ENCODE peak calls at places on chromosomes 12 and 14, in ten cellular contexts. X is HepG2, R is HCT116, M is stomach, V is upper lobe of left lung, E is endothelial cell of umbilical vein, T is HL-60, W is suprapubic skin, B is breast epithelium, C is SK-N-SH. L is an unnamed sample.

GRCh38 chr12:70964867-70965469 is 44.4 kb upstream of the PTPRR start:
- DNase-seq in R (no peak), E (no peak), X (no peak), M (no peak), C (no peak), V (no peak), T (no peak), W (no peak), B (no peak), L (no peak)

GRCh38 chr12:54301428-54302045 is 722 bp upstream of the NFE2 start:
- DNase-seq in V (no peak), R (no peak), E (no peak), X (peak; percentile 86), M (no peak), T (no peak), C (no peak), B (no peak), W (peak; percentile 16), L (no peak)

GRCh38 chr12:27472604-27473003 is 26.1 kb downstream of the SMCO2 start:
- DNase-seq in E (no peak), X (no peak), M (no peak), R (no peak), V (no peak), W (no peak), T (no peak), C (no peak), B (no peak), L (no peak)

GRCh38 chr12:113846883-113847282 is 119.2 kb downstream of the RBM19 start:
- DNase-seq in W (no peak), V (no peak), R (no peak), M (no peak), E (no peak), T (peak; percentile 93), X (no peak), B (no peak), C (no peak), L (no peak)

GRCh38 chr12:31234955-31235867 is 90.7 kb downstream of the SINHCAF start:
- DNase-seq in E (peak; percentile 36), T (no peak), W (no peak), B (no peak), R (peak; percentile 18), C (peak; percentile 68), M (peak; percentile 56), X (peak; percentile 7), V (peak; percentile 72), L (no peak)

GRCh38 chr14:22509036-22509709 is 79.9 kb downstream of the DAD1 start:
- DNase-seq in C (peak; percentile 25), T (no peak), W (no peak), V (no peak), M (no peak), B (no peak), R (no peak), X (no peak), E (no peak), L (no peak)

GRCh38 chr14:60287452-60287851 is 38.4 kb downstream of the PPM1A start:
- DNase-seq in V (no peak), W (no peak), B (no peak), E (no peak), R (no peak), M (no peak), T (no peak), X (no peak), C (no peak), L (no peak)

GRCh38 chr12:77842430-77842829 is 11.7 kb downstream of the NAV3 start:
- DNase-seq in C (no peak), X (peak; percentile 68), V (no peak), R (no peak), M (no peak), B (no peak), E (no peak), W (no peak), T (no peak), L (no peak)

GRCh38 chr12:106108187-106108816 is 30.5 kb downstream of the NUAK1 start:
- DNase-seq in R (no peak), C (no peak), V (no peak), T (no peak), E (no peak), B (no peak), X (no peak), M (no peak), W (no peak), L (no peak)

GRCh38 chr12:126607157-126607556 is 1541.9 kb downstream of the AACS start:
- DNase-seq in R (no peak), C (no peak), B (no peak), T (no peak), E (no peak), W (no peak), M (no peak), X (no peak), V (no peak), L (no peak)

GRCh38 chr14:105393151-105393550 is 5.2 kb upstream of the TEX22 start:
- DNase-seq in R (no peak), M (no peak), X (no peak), E (no peak), C (no peak), B (no peak), T (no peak), W (no peak), V (peak; percentile 54), L (peak; percentile 75)

GRCh38 chr12:111976291-111976690 is 36.7 kb downstream of the TMEM116 start:
- DNase-seq in E (no peak), V (no peak), T (no peak), B (no peak), W (no peak), R (no peak), C (no peak), X (no peak), M (no peak), L (no peak)

GRCh38 chr14:77113644-77114043 is 15.6 kb downstream of the CIPC start:
- DNase-seq in R (no peak), W (no peak), T (no peak), C (no peak), V (no peak), E (no peak), X (no peak), B (no peak), M (no peak), L (no peak)

GRCh38 chr12:122982494-122982850 is 2.0 kb downstream of the ARL6IP4 start:
- DNase-seq in R (no peak), V (no peak), W (peak; percentile 60), M (no peak), E (no peak), X (no peak), T (no peak), B (no peak), C (no peak), L (no peak)
- H3K4me3 ChIP-seq in R (no peak overlapping the region), V (no peak overlapping the region), W (peak overlapping the region; percentile 82), M (peak overlapping the region; percentile 100), E (no peak overlapping the region), X (peak overlapping the region; percentile 99), T (no peak overlapping the region), B (no peak overlapping the region), C (no peak overlapping the region), L (no peak overlapping the region)

GRCh38 chr12:33818313-33818712 is 204.0 kb upstream of the ALG10 start:
- DNase-seq in B (no peak), E (no peak), R (no peak), V (no peak), C (no peak), X (no peak), W (no peak), M (no peak), T (no peak), L (no peak)

GRCh38 chr12:33813536-33813935 is 208.8 kb upstream of the ALG10 start:
- DNase-seq in V (no peak), C (no peak), B (no peak), X (no peak), M (no peak), W (no peak), R (no peak), E (no peak), T (no peak), L (no peak)

DNA sequence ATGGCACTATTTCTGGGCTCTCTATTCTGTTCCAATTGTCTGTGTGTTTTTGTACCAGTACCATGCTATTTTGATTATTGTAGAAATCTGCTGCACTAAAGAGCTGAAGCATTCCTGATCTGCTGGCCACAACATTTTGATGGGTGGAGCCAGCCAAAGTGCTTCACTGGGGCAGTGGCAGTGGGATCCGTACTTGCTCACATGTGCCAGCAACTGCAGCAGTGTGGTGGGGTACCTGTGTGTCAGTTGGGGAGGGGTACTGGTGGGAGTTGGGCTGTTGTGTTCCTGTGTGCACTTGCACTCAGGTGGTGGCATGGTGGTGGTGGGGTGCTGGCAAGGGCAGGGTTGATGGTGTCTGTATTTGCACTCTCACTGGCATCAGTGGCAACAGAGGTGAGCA is 204.6 kb upstream of the ALG10 start:
- DNase-seq in V (no peak), X (no peak), T (no peak), M (no peak), E (no peak), C (no peak), W (no peak), B (no peak), R (no peak), L (no peak)
- TF ChIP-seq POLR2AphosphoS5 in V (no peak), X (no peak), T (no peak), M (no peak), E (no peak), C (no peak), W (no peak), B (no peak), R (no peak), L (no peak)

GRCh38 chr12:26153421-26154154 is 28.8 kb upstream of the BHLHE41 start:
- DNase-seq in M (no peak), X (peak; percentile 75), B (no peak), W (no peak), R (peak; percentile 83), C (no peak), E (peak; percentile 88), V (no peak), T (no peak), L (no peak)

GRCh38 chr12:26149963-26150362 is 25.1 kb upstream of the BHLHE41 start:
- DNase-seq in W (no peak), M (no peak), R (no peak), V (no peak), X (no peak), B (no peak), E (no peak), T (peak; percentile 61), C (no peak), L (no peak)

GRCh38 chr12:26152507-26153102 is 27.8 kb upstream of the BHLHE41 start:
- DNase-seq in T (no peak), B (no peak), R (no peak), W (no peak), E (no peak), V (no peak), M (no peak), X (no peak), C (no peak), L (no peak)

GRCh38 chr12:26156201-26156871 is 31.5 kb upstream of the BHLHE41 start:
- DNase-seq in M (no peak), T (no peak), R (no peak), W (no peak), V (no peak), X (no peak), C (no peak), E (no peak), B (no peak), L (no peak)

GRCh38 chr12:26150737-26151450 is 26.1 kb upstream of the BHLHE41 start:
- DNase-seq in B (no peak), V (no peak), R (no peak), C (no peak), W (no peak), E (no peak), M (no peak), T (no peak), X (no peak), L (no peak)
- TF ChIP-seq CTCF in B (no peak), V (no peak), R (no peak), C (no peak), W (no peak), E (no peak), M (no peak), T (no peak), X (no peak), L (no peak)

GRCh38 chr12:1836854-1837411 is 16.6 kb downstream of the LRTM2 start:
- DNase-seq in W (no peak), C (peak; percentile 86), X (peak; percentile 17), T (no peak), E (no peak), M (no peak), V (peak; percentile 52), B (peak; percentile 80), R (no peak), L (peak; percentile 66)
- H3K4me3 ChIP-seq in W (no peak overlapping the region), C (no peak overlapping the region), X (no peak overlapping the region), T (no peak overlapping the region), E (no peak overlapping the region), M (no peak overlapping the region), V (no peak overlapping the region), B (no peak overlapping the region), R (no peak overlapping the region), L (no peak overlapping the region)